ENCODE peak calls at places on chromosomes 11 and 22, in four cellular contexts. One of them, this sample, is unnamed.

GRCh38 chr11:12543596-12544415 is 130.4 kb upstream of the TEAD1 start:
- DNase-seq in kidney epithelial cell: no peak
- DNase-seq in GM20000: no peak
- DNase-seq in NCI-H1436: no peak
- DNase-seq in this sample: no peak

GRCh38 chr11:59776210-59777066 is 21.3 kb downstream of the STX3 start:
- DNase-seq in kidney epithelial cell: peak; percentile 98
- DNase-seq in GM20000: no peak
- DNase-seq in NCI-H1436: no peak
- DNase-seq in this sample: no peak

GRCh38 chr11:46916669-46917108 is 1.7 kb downstream of the LRP4 start:
- DNase-seq in kidney epithelial cell: no peak
- DNase-seq in GM20000: peak; percentile 70
- DNase-seq in NCI-H1436: no peak
- DNase-seq in this sample: no peak

GRCh38 chr22:38317237-38317994 is at the start of gene CSNK1E:
- DNase-seq in kidney epithelial cell: no peak
- DNase-seq in GM20000: peak; percentile 95
- DNase-seq in NCI-H1436: peak; percentile 50
- DNase-seq in this sample: peak; percentile 66

GRCh38 chr11:133503776-133504175 is 28.5 kb downstream of the OPCML start:
- DNase-seq in kidney epithelial cell: no peak
- DNase-seq in GM20000: no peak
- DNase-seq in NCI-H1436: no peak
- DNase-seq in this sample: no peak

GRCh38 chr11:111911563-111912401 is at the start of gene CRYAB:
- DNase-seq in kidney epithelial cell: peak; percentile 99
- DNase-seq in GM20000: no peak
- DNase-seq in NCI-H1436: no peak
- DNase-seq in this sample: no peak

GRCh38 chr11:12058425-12059115 is 50.1 kb upstream of the DKK3 start:
- DNase-seq in kidney epithelial cell: no peak
- DNase-seq in GM20000: no peak
- DNase-seq in NCI-H1436: no peak
- DNase-seq in this sample: no peak

GRCh38 chr11:69841859-69842698 is 22.9 kb upstream of the FGF3 start:
- DNase-seq in kidney epithelial cell: no peak
- DNase-seq in GM20000: no peak
- DNase-seq in NCI-H1436: no peak
- DNase-seq in this sample: peak; percentile 45

GRCh38 chr22:40443675-40444482 is 73.5 kb downstream of the SGSM3 start:
- DNase-seq in kidney epithelial cell: no peak
- DNase-seq in GM20000: no peak
- DNase-seq in NCI-H1436: no peak
- DNase-seq in this sample: no peak

GRCh38 chr22:48959496-48959895 is 868.2 kb downstream of the BRD1 start:
- DNase-seq in kidney epithelial cell: no peak
- DNase-seq in GM20000: no peak
- DNase-seq in NCI-H1436: no peak
- DNase-seq in this sample: no peak

GRCh38 chr11:285894-286220 is 3.1 kb upstream of the PGGHG start:
- DNase-seq in kidney epithelial cell: no peak
- DNase-seq in GM20000: peak; percentile 23
- DNase-seq in NCI-H1436: no peak
- DNase-seq in this sample: no peak

GRCh38 chr11:108768370-108768769 is 103.5 kb downstream of the DDX10 start:
- DNase-seq in kidney epithelial cell: no peak
- DNase-seq in GM20000: no peak
- DNase-seq in NCI-H1436: no peak
- DNase-seq in this sample: no peak

GRCh38 chr11:96447208-96447607 is 57.4 kb downstream of the JRKL start:
- DNase-seq in kidney epithelial cell: no peak
- DNase-seq in GM20000: no peak
- DNase-seq in NCI-H1436: no peak
- DNase-seq in this sample: no peak

GRCh38 chr11:103609117-103610066 is 427.0 kb upstream of the DDI1 start:
- DNase-seq in kidney epithelial cell: peak; percentile 94
- DNase-seq in GM20000: no peak
- DNase-seq in NCI-H1436: no peak
- DNase-seq in this sample: no peak

GRCh38 chr11:20672575-20672974 is 3.2 kb downstream of the NELL1 start:
- DNase-seq in kidney epithelial cell: no peak
- DNase-seq in GM20000: peak; percentile 55
- DNase-seq in NCI-H1436: no peak
- DNase-seq in this sample: no peak

GRCh38 chr22:48603621-48604320 is 1223.9 kb downstream of the BRD1 start:
- DNase-seq in kidney epithelial cell: no peak
- DNase-seq in GM20000: no peak
- DNase-seq in NCI-H1436: no peak
- DNase-seq in this sample: no peak

GRCh38 chr11:1948389-1948788 is 1.3 kb downstream of the MRPL23 start:
- DNase-seq in kidney epithelial cell: no peak
- DNase-seq in GM20000: no peak
- DNase-seq in NCI-H1436: no peak
- DNase-seq in this sample: no peak

GRCh38 chr11:45053736-45054446 is 92.5 kb upstream of the PRDM11 start:
- DNase-seq in kidney epithelial cell: no peak
- DNase-seq in GM20000: no peak
- DNase-seq in NCI-H1436: no peak
- DNase-seq in this sample: no peak

GRCh38 chr11:3002871-3003270 is 10.7 kb upstream of the NAP1L4 start:
- DNase-seq in kidney epithelial cell: no peak
- DNase-seq in GM20000: no peak
- DNase-seq in NCI-H1436: no peak
- DNase-seq in this sample: no peak

GRCh38 chr11:72591785-72592490 is 82.3 kb downstream of the PDE2A start:
- DNase-seq in kidney epithelial cell: no peak
- DNase-seq in GM20000: no peak
- DNase-seq in NCI-H1436: peak; percentile 84
- DNase-seq in this sample: peak; percentile 67

GRCh38 chr11:69670158-69670845 is 4.9 kb downstream of the LTO1 start:
- DNase-seq in kidney epithelial cell: peak; percentile 34
- DNase-seq in GM20000: peak; percentile 91
- DNase-seq in NCI-H1436: peak; percentile 59
- DNase-seq in this sample: peak; percentile 89

GRCh38 chr22:20741634-20742581 is 32.0 kb upstream of the SERPIND1 start:
- DNase-seq in kidney epithelial cell: no peak
- DNase-seq in GM20000: peak; percentile 66
- DNase-seq in NCI-H1436: no peak
- DNase-seq in this sample: peak; percentile 16

GRCh38 chr11:124586247-124586860 is 16.6 kb downstream of the OR8A1 start:
- DNase-seq in kidney epithelial cell: no peak
- DNase-seq in GM20000: peak; percentile 22
- DNase-seq in NCI-H1436: peak; percentile 2
- DNase-seq in this sample: peak; percentile 36

GRCh38 chr22:49286236-49286760 is 541.4 kb downstream of the BRD1 start:
- DNase-seq in kidney epithelial cell: no peak
- DNase-seq in GM20000: no peak
- DNase-seq in NCI-H1436: no peak
- DNase-seq in this sample: no peak

GRCh38 chr22:46043816-46044717 is 67.1 kb upstream of the WNT7B start:
- DNase-seq in kidney epithelial cell: no peak
- DNase-seq in GM20000: no peak
- DNase-seq in NCI-H1436: no peak
- DNase-seq in this sample: peak; percentile 94

GRCh38 chr11:2209900-2210321 is 38.3 kb upstream of the TH start:
- DNase-seq in kidney epithelial cell: no peak
- DNase-seq in GM20000: no peak
- DNase-seq in NCI-H1436: no peak
- DNase-seq in this sample: no peak

GRCh38 chr11:73625690-73626318 is 20.6 kb upstream of the PLEKHB1 start:
- DNase-seq in kidney epithelial cell: peak; percentile 18
- DNase-seq in GM20000: peak; percentile 79
- DNase-seq in NCI-H1436: peak; percentile 71
- DNase-seq in this sample: peak; percentile 80

GRCh38 chr11:88175004-88175706 is at the start of gene RAB38:
- DNase-seq in kidney epithelial cell: no peak
- DNase-seq in GM20000: peak; percentile 37
- DNase-seq in NCI-H1436: peak; percentile 12
- DNase-seq in this sample: no peak

GRCh38 chr11:24239016-24239720 is 257.7 kb upstream of the LUZP2 start:
- DNase-seq in kidney epithelial cell: no peak
- DNase-seq in GM20000: no peak
- DNase-seq in NCI-H1436: no peak
- DNase-seq in this sample: no peak

GRCh38 chr11:2655834-2656622 is 43.8 kb downstream of the KCNQ1OT1 start:
- DNase-seq in kidney epithelial cell: peak; percentile 54
- DNase-seq in GM20000: no peak
- DNase-seq in NCI-H1436: no peak
- DNase-seq in this sample: no peak

GRCh38 chr11:11708256-11708655 is 86.5 kb upstream of the GALNT18 start:
- DNase-seq in kidney epithelial cell: no peak
- DNase-seq in GM20000: no peak
- DNase-seq in NCI-H1436: no peak
- DNase-seq in this sample: no peak

GRCh38 chr11:66421492-66422205 is 814 bp downstream of the NPAS4 start:
- DNase-seq in kidney epithelial cell: no peak
- DNase-seq in GM20000: peak; percentile 94
- DNase-seq in NCI-H1436: no peak
- DNase-seq in this sample: no peak

GRCh38 chr22:38953577-38954413 is 3.6 kb upstream of the APOBEC3A start:
- DNase-seq in kidney epithelial cell: no peak
- DNase-seq in GM20000: peak; percentile 91
- DNase-seq in NCI-H1436: no peak
- DNase-seq in this sample: no peak

GRCh38 chr22:47045691-47046410 is 283.4 kb downstream of the TBC1D22A start:
- DNase-seq in kidney epithelial cell: no peak
- DNase-seq in GM20000: no peak
- DNase-seq in NCI-H1436: no peak
- DNase-seq in this sample: no peak

GRCh38 chr11:62223095-62223494 is 14.6 kb downstream of the SCGB2A1 start:
- DNase-seq in kidney epithelial cell: no peak
- DNase-seq in GM20000: no peak
- DNase-seq in NCI-H1436: no peak
- DNase-seq in this sample: no peak

GRCh38 chr11:88284306-88285057 is 53.1 kb downstream of the CTSC start:
- DNase-seq in kidney epithelial cell: no peak
- DNase-seq in GM20000: no peak
- DNase-seq in NCI-H1436: no peak
- DNase-seq in this sample: no peak

GRCh38 chr11:68825603-68826002 is 16.1 kb downstream of the CPT1A start:
- DNase-seq in kidney epithelial cell: no peak
- DNase-seq in GM20000: no peak
- DNase-seq in NCI-H1436: no peak
- DNase-seq in this sample: peak; percentile 33

This sample was measured in SHP77.